ENCODE peak calls at places on chromosomes 13 and 19, in five cellular contexts. J is CD8-positive, alpha-beta memory T cell; O is ovary; R is ascending aorta; X is brain microvascular endothelial cell. E is an unnamed sample.

GRCh38 chr13:33676045-33676699 is 141.8 kb upstream of the RFC3 start:
- DNase-seq in J (no peak), O (no peak), X (no peak), R (no peak), E (no peak)

GRCh38 chr13:83882626-83882959 is 319 bp upstream of the SLITRK1 start:
- DNase-seq in R (no peak), O (no peak), X (no peak), J (no peak), E (no peak)

GRCh38 chr13:39565036-39565949 is 37.7 kb downstream of the LHFPL6 start:
- DNase-seq in O (peak), X (peak), R (no peak), J (no peak), E (peak)

GRCh38 chr19:10390652-10391286 is 10.4 kb upstream of the TYK2 start:
- DNase-seq in J (peak), O (peak), X (peak), R (no peak), E (peak)

GRCh38 chr13:66581691-66582090 is 648.4 kb downstream of the PCDH9 start:
- DNase-seq in O (no peak), X (no peak), J (no peak), R (no peak), E (no peak)

GRCh38 chr13:93298741-93299140 is 72.1 kb downstream of the GPC6 start:
- DNase-seq in J (no peak), O (no peak), R (no peak), X (no peak), E (peak)

GRCh38 chr19:55229789-55230182 is 1.2 kb upstream of the TMEM86B start:
- DNase-seq in J (no peak), R (no peak), O (no peak), X (no peak), E (no peak)

GRCh38 chr19:12647490-12648071 is 19.0 kb downstream of the MAN2B1 start:
- DNase-seq in R (no peak), J (no peak), O (peak), X (peak), E (no peak)

GRCh38 chr13:114100446-114101320 is 31.7 kb downstream of the RASA3 start:
- DNase-seq in X (no peak), R (no peak), O (peak), J (no peak), E (no peak)

GRCh38 chr19:41426952-41427646 is at the start of gene B3GNT8:
- DNase-seq in R (peak), J (peak), X (peak), O (peak), E (peak)

GRCh38 chr13:109764474-109765292 is 21.7 kb downstream of the IRS2 start:
- DNase-seq in X (no peak), O (no peak), J (no peak), R (no peak), E (peak)

GRCh38 chr19:12985049-12985776 is 10.1 kb upstream of the NFIX start:
- DNase-seq in O (no peak), J (peak), R (peak), X (peak), E (peak)

GRCh38 chr19:31054430-31054829 is 294.8 kb downstream of the TSHZ3 start:
- DNase-seq in R (no peak), J (peak), X (peak), O (no peak), E (peak)

GRCh38 chr19:46571495-46571894 is 29.6 kb upstream of the CALM3 start:
- DNase-seq in O (no peak), J (no peak), R (no peak), X (peak), E (no peak)

GRCh38 chr19:5207806-5208205 is 132.8 kb downstream of the PTPRS start:
- DNase-seq in X (no peak), R (no peak), J (no peak), O (no peak), E (no peak)

GRCh38 chr13:40420160-40420740 is 246.2 kb downstream of the FOXO1 start:
- DNase-seq in X (no peak), R (no peak), J (no peak), O (no peak), E (no peak)

GRCh38 chr19:34985249-34986022 is 14.7 kb upstream of the GRAMD1A start:
- DNase-seq in X (no peak), J (no peak), O (no peak), R (no peak), E (peak)

GRCh38 chr19:13946414-13946813 is 5.9 kb upstream of the DCAF15 start:
- DNase-seq in O (no peak), J (no peak), R (no peak), X (no peak), E (no peak)

GRCh38 chr19:14796021-14796420 is 17.7 kb upstream of the ADGRE2 start:
- DNase-seq in X (no peak), J (no peak), R (no peak), O (no peak), E (no peak)

GRCh38 chr19:6723108-6723618 is 2.7 kb upstream of the C3 start:
- DNase-seq in O (peak), R (no peak), J (no peak), X (no peak), E (peak)

GRCh38 chr13:73717632-73718031 is 416.6 kb downstream of the KLF12 start:
- DNase-seq in O (no peak), X (peak), J (no peak), R (no peak), E (peak)

GRCh38 chr13:23715762-23716235 is 145.6 kb downstream of the TNFRSF19 start:
- DNase-seq in O (no peak), J (no peak), R (no peak), X (no peak), E (no peak)

GRCh38 chr13:82010780-82011179 is 1669.9 kb upstream of the SPRY2 start:
- DNase-seq in R (no peak), X (no peak), O (no peak), J (no peak), E (no peak)

GRCh38 chr19:35194022-35194984 is 34.2 kb downstream of the FAM187B start:
- DNase-seq in X (no peak), R (no peak), J (no peak), O (no peak), E (no peak)

GRCh38 chr13:57527114-57527770 is 104.3 kb upstream of the PCDH17 start:
- DNase-seq in X (no peak), R (no peak), O (no peak), J (no peak), E (no peak)

GRCh38 chr19:42850981-42851717 is 28.4 kb downstream of the PSG1 start:
- DNase-seq in R (peak), X (peak), J (no peak), O (no peak), E (peak)

GRCh38 chr13:94119360-94119936 is 360.0 kb downstream of the DCT start:
- DNase-seq in X (no peak), O (no peak), R (no peak), J (no peak), E (no peak)

GRCh38 chr13:75481176-75482069 is 546 bp downstream of the TBC1D4 start:
- DNase-seq in J (no peak), X (no peak), O (peak), R (no peak), E (no peak)

GRCh38 chr13:75482070-75482819 is at the start of gene TBC1D4:
- DNase-seq in J (peak), R (peak), X (peak), O (peak), E (peak)

GRCh38 chr13:75479102-75479501 is 2.9 kb downstream of the TBC1D4 start:
- DNase-seq in O (no peak), J (no peak), X (no peak), R (no peak), E (no peak)

GRCh38 chr13:75482820-75483079 is 781 bp upstream of the TBC1D4 start:
- DNase-seq in O (no peak), R (no peak), J (no peak), X (no peak), E (no peak)

GRCh38 chr13:75480691-75481175 is 1.2 kb downstream of the TBC1D4 start:
- DNase-seq in J (no peak), R (no peak), O (peak), X (no peak), E (peak)
- H3K4me3 ChIP-seq in J (no peak), R (peak), O (peak), X (peak), E (peak)

GRCh38 chr13:112219753-112220152 is 152.8 kb downstream of the SOX1 start:
- DNase-seq in J (no peak), R (no peak), O (no peak), X (no peak), E (no peak)

GRCh38 chr13:112220925-112221324 is 154.0 kb downstream of the SOX1 start:
- DNase-seq in J (no peak), O (no peak), R (no peak), X (no peak), E (no peak)

GRCh38 chr13:112220296-112220875 is 153.4 kb downstream of the SOX1 start:
- DNase-seq in X (no peak), R (no peak), J (no peak), O (no peak), E (no peak)

GRCh38 chr13:112225429-112226090 is 150.6 kb upstream of the SPACA7 start:
- DNase-seq in J (no peak), R (no peak), O (no peak), X (no peak), E (no peak)

GRCh38 chr13:112222971-112223370 is 153.2 kb upstream of the SPACA7 start:
- DNase-seq in O (no peak), R (no peak), X (no peak), J (no peak), E (no peak)
- H3K4me3 ChIP-seq in O (no peak), R (no peak), X (no peak), J (no peak), E (no peak)

DNA sequence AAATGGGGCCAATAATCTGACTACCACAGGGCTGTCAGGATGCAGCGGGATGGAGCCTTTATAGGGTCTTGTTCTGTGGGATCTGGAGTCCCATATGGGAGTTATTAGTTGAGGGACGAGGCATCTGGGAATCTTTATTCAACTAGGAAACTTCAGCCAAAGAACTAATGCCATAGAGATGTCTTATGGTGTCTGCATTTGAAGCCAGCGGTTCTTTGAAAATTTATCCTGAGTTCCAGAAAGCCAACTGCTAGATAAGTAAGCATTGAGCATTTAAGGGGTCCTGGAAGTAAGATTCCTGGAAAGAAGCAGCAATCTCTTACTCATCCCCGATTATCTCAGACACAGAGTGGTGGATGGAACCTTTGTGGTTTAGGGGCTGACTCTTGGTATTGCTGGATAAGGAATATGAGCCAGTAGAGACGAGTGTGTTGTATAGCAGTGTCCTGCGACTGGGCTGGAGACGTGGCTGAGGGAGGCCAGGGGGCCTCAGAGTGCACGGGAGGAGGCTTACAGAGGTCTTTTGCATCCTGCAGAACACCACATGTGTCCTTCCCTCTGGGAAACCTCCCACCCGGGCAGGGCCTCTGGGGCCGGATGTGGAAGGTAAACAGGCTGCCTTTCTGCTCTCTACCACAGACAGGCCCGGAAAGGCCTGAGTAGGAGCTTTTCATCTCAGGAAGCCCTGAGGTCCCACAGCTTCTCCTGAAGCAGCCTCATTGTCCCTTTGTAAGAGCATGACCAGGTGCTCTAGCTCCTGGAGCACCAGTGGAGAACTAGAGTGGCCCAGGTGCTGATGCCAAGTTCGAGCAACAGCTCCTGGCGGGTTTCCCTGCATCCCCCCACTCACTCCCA is 28.8 kb downstream of the ACTN4 start:
- DNase-seq in R (no peak), O (no peak), X (peak), J (no peak), E (peak)
- H3K4me3 ChIP-seq in R (no peak), O (no peak), X (no peak), J (no peak), E (no peak)

GRCh38 chr19:29524912-29525870 is 603 bp upstream of the VSTM2B start:
- DNase-seq in O (no peak), R (no peak), X (no peak), J (no peak), E (no peak)
- H3K4me3 ChIP-seq in O (no peak), R (no peak), X (no peak), J (no peak), E (no peak)

DNA sequence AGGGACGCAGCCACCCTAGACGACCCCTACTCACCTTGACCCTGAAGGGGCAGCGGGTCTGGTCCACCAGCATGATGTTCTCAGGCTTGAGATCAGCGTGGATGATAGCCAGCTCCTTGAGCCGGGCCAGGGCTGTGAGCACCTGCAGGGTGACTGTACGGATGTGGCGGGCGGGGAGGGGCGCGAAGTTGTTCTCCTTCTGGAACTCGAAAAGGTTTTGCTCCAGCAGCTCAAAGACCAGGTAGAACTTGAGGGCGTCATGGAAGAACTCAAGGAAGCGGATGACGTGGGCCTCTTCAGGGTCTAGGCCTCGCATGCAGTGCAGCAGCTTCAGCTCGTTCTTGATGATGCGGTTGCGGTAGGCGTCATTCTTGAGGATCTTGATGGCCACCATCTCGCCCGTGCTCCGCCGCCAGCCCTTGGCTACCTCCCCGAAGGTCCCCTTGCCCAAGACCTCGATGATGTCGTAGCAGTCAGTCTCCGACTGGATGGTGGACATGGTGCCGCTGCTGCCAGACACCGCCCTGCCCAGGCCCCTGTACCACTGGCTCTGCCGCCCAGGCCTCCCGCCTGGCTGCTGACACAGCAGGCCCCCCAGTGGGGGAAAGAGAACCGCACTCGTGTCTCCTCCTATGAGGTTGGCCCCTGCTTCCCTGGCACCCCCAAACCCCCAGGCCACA is 437 bp downstream of the HIPK4 start:
- DNase-seq in O (peak), X (no peak), R (no peak), J (no peak), E (no peak)
- H3K4me3 ChIP-seq in O (no peak), X (no peak), R (no peak), J (no peak), E (no peak)

DNA sequence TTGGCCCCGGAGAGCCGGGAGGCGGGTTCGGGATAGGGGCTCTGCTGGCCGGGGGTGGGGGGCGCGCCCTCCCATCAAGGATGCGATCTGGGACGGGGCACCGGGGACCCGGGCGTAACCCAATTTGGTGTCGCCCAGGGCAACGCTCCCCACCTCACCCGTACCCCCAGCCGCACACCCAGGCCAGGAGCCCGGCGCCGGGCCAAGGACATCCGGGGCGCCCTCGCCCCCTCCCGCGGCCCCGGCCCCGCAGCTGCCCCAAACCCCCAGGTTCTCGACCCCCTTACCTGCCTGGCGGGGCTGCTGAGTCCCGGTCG is 525 bp downstream of the SHANK1 start:
- DNase-seq in X (no peak), O (no peak), J (no peak), R (no peak), E (no peak)
- H3K4me3 ChIP-seq in X (peak), O (peak), J (no peak), R (peak), E (no peak)

GRCh38 chr13:99225078-99225477 is 24.4 kb downstream of the UBAC2 start:
- DNase-seq in R (no peak), O (no peak), J (no peak), X (no peak), E (no peak)

GRCh38 chr13:99227909-99228688 is 27.4 kb downstream of the UBAC2 start:
- DNase-seq in O (no peak), R (no peak), J (no peak), X (no peak), E (no peak)

GRCh38 chr13:99226493-99226892 is 25.8 kb downstream of the UBAC2 start:
- DNase-seq in J (no peak), X (no peak), O (no peak), R (no peak), E (peak)

GRCh38 chr13:99228737-99229691 is 28.4 kb downstream of the UBAC2 start:
- DNase-seq in J (no peak), O (no peak), R (no peak), X (peak), E (peak)

GRCh38 chr13:99227331-99227900 is 26.8 kb downstream of the UBAC2 start:
- DNase-seq in J (no peak), X (no peak), R (no peak), O (no peak), E (no peak)
- H3K4me3 ChIP-seq in J (no peak), X (no peak), R (no peak), O (no peak), E (no peak)

GRCh38 chr19:2491130-2491801 is 15.3 kb downstream of the GADD45B start:
- DNase-seq in X (peak), O (no peak), R (no peak), J (no peak), E (peak)
- H3K4me3 ChIP-seq in X (no peak), O (no peak), R (no peak), J (no peak), E (no peak)

GRCh38 chr19:33195711-33196347 is 1.7 kb downstream of the LRP3 start:
- DNase-seq in X (no peak), O (no peak), J (no peak), R (no peak), E (no peak)
- H3K4me3 ChIP-seq in X (peak), O (peak), J (no peak), R (peak), E (peak)

E was measured in astrocyte.